ENCODE peak calls at places on chromosome 1, in five cellular contexts. W is psoas muscle, J is lower leg skin, P is WTC11, X is mesendoderm. O is an unnamed sample.

GRCh38 chr1:75587692-75588091 is 23.2 kb downstream of the SLC44A5 start:
- DNase-seq in W (no peak), J (no peak), P (no peak), X (peak; percentile 93), O (no peak)

GRCh38 chr1:93328809-93329477 is 16.8 kb upstream of the DR1 start:
- DNase-seq in W (no peak), J (no peak), P (no peak), X (no peak), O (peak; percentile 9)

GRCh38 chr1:145936247-145936646 is 9.0 kb upstream of the RBM8A start:
- DNase-seq in W (no peak), J (no peak), P (no peak), X (no peak), O (no peak)

GRCh38 chr1:43590389-43590788 is 59.6 kb upstream of the KDM4A start:
- DNase-seq in W (no peak), J (no peak), P (peak; percentile 36), X (peak; percentile 71), O (no peak)

GRCh38 chr1:165114022-165114888 is 242.3 kb downstream of the LMX1A start:
- DNase-seq in W (no peak), J (peak; percentile 33), P (peak; percentile 72), X (peak; percentile 75), O (no peak)

GRCh38 chr1:1827456-1827855 is 49.2 kb upstream of the NADK start:
- DNase-seq in W (no peak), J (no peak), P (no peak), X (no peak), O (no peak)

GRCh38 chr1:197145451-197146029 is 929 bp downstream of the ASPM start:
- DNase-seq in W (no peak), J (no peak), P (no peak), X (no peak), O (no peak)

GRCh38 chr1:54012862-54013261 is 5.1 kb downstream of the LDLRAD1 start:
- DNase-seq in W (no peak), J (no peak), P (no peak), X (no peak), O (no peak)

GRCh38 chr1:158286966-158287365 is 2.8 kb upstream of the CD1C start:
- DNase-seq in W (no peak), J (no peak), P (no peak), X (peak; percentile 2), O (no peak)

GRCh38 chr1:203631946-203632345 is 5.3 kb downstream of the ATP2B4 start:
- DNase-seq in W (no peak), J (no peak), P (no peak), X (no peak), O (no peak)

GRCh38 chr1:55571767-55572166 is 356.6 kb upstream of the USP24 start:
- DNase-seq in W (no peak), J (no peak), P (no peak), X (no peak), O (no peak)

GRCh38 chr1:1080122-1080753 is 6.1 kb upstream of the RNF223 start:
- DNase-seq in W (peak; percentile 45), J (no peak), P (peak; percentile 76), X (peak; percentile 94), O (no peak)

GRCh38 chr1:6065093-6065878 is 19.6 kb downstream of the KCNAB2 start:
- DNase-seq in W (peak; percentile 45), J (no peak), P (no peak), X (no peak), O (no peak)

GRCh38 chr1:21042920-21043605 is 133.6 kb downstream of the EIF4G3 start:
- DNase-seq in W (no peak), J (no peak), P (no peak), X (no peak), O (no peak)

O was measured in occipital lobe.